ENCODE peak calls at places on chromosomes 16 and 17, in seven cellular contexts. One of them, this sample, is unnamed.
A peak's percentile ranks its signal among the peaks of the same experiment; 100 is the strongest.

GRCh38 chr16:56911771-56912541 is 20.0 kb upstream of the HERPUD1 start:
- DNase-seq in Calu3: no peak
- DNase-seq in foreskin fibroblast: peak; percentile 29
- DNase-seq in GM23338: no peak
- DNase-seq in mesothelial cell of epicardium: no peak
- DNase-seq in fibroblast of pulmonary artery: peak; percentile 84
- DNase-seq in tibial nerve: peak; percentile 36
- DNase-seq in this sample: no peak

GRCh38 chr17:32007463-32008298 is 498 bp downstream of the LRRC37B start:
- DNase-seq in Calu3: peak; percentile 17
- DNase-seq in foreskin fibroblast: peak; percentile 52
- DNase-seq in GM23338: peak; percentile 66
- DNase-seq in mesothelial cell of epicardium: peak; percentile 50
- DNase-seq in fibroblast of pulmonary artery: peak; percentile 25
- DNase-seq in tibial nerve: peak; percentile 19
- DNase-seq in this sample: no peak

GRCh38 chr16:81864646-81865382 is 85.7 kb downstream of the PLCG2 start:
- DNase-seq in Calu3: no peak
- DNase-seq in foreskin fibroblast: no peak
- DNase-seq in GM23338: peak; percentile 15
- DNase-seq in mesothelial cell of epicardium: no peak
- DNase-seq in fibroblast of pulmonary artery: no peak
- DNase-seq in tibial nerve: no peak
- DNase-seq in this sample: no peak

GRCh38 chr17:64496786-64497564 is at the start of gene POLG2:
- DNase-seq in Calu3: peak; percentile 90
- DNase-seq in foreskin fibroblast: peak; percentile 97
- DNase-seq in GM23338: peak; percentile 96
- DNase-seq in mesothelial cell of epicardium: peak; percentile 95
- DNase-seq in fibroblast of pulmonary artery: peak; percentile 94
- DNase-seq in tibial nerve: peak; percentile 86
- DNase-seq in this sample: peak; percentile 97

GRCh38 chr17:81420769-81421462 is 25.7 kb downstream of the BAHCC1 start:
- DNase-seq in Calu3: no peak
- DNase-seq in foreskin fibroblast: no peak
- DNase-seq in GM23338: no peak
- DNase-seq in mesothelial cell of epicardium: no peak
- DNase-seq in fibroblast of pulmonary artery: peak; percentile 48
- DNase-seq in tibial nerve: no peak
- DNase-seq in this sample: no peak

GRCh38 chr17:77445908-77446535 is 305.3 kb downstream of the SEC14L1 start:
- DNase-seq in Calu3: peak; percentile 66
- DNase-seq in foreskin fibroblast: peak; percentile 33
- DNase-seq in GM23338: no peak
- DNase-seq in mesothelial cell of epicardium: no peak
- DNase-seq in fibroblast of pulmonary artery: peak; percentile 71
- DNase-seq in tibial nerve: no peak
- DNase-seq in this sample: no peak

GRCh38 chr16:85291302-85292148 is 179.3 kb upstream of the CIBAR2 start:
- DNase-seq in Calu3: peak; percentile 30
- DNase-seq in foreskin fibroblast: no peak
- DNase-seq in GM23338: no peak
- DNase-seq in mesothelial cell of epicardium: no peak
- DNase-seq in fibroblast of pulmonary artery: no peak
- DNase-seq in tibial nerve: no peak
- DNase-seq in this sample: no peak

GRCh38 chr16:11914759-11915643 is 755 bp downstream of the GSPT1 start:
- DNase-seq in Calu3: peak; percentile 58
- DNase-seq in foreskin fibroblast: peak; percentile 60
- DNase-seq in GM23338: peak; percentile 63
- DNase-seq in mesothelial cell of epicardium: peak; percentile 56
- DNase-seq in fibroblast of pulmonary artery: peak; percentile 34
- DNase-seq in tibial nerve: no peak
- DNase-seq in this sample: no peak

GRCh38 chr16:12688972-12689850 is 114.5 kb downstream of the CPPED1 start:
- DNase-seq in Calu3: no peak
- DNase-seq in foreskin fibroblast: no peak
- DNase-seq in GM23338: no peak
- DNase-seq in mesothelial cell of epicardium: no peak
- DNase-seq in fibroblast of pulmonary artery: no peak
- DNase-seq in tibial nerve: no peak
- DNase-seq in this sample: no peak

GRCh38 chr17:76367647-76368046 is 13.9 kb upstream of the PRPSAP1 start:
- DNase-seq in Calu3: no peak
- DNase-seq in foreskin fibroblast: no peak
- DNase-seq in GM23338: no peak
- DNase-seq in mesothelial cell of epicardium: no peak
- DNase-seq in fibroblast of pulmonary artery: no peak
- DNase-seq in tibial nerve: no peak
- DNase-seq in this sample: no peak

GRCh38 chr16:89246903-89247733 is 29.6 kb downstream of the ZNF778 start:
- DNase-seq in Calu3: peak; percentile 83
- DNase-seq in foreskin fibroblast: peak; percentile 92
- DNase-seq in GM23338: peak; percentile 88
- DNase-seq in mesothelial cell of epicardium: peak; percentile 98
- DNase-seq in fibroblast of pulmonary artery: peak; percentile 88
- DNase-seq in tibial nerve: peak; percentile 87
- DNase-seq in this sample: no peak

GRCh38 chr17:56231693-56232092 is 78.4 kb downstream of the ANKFN1 start:
- DNase-seq in Calu3: no peak
- DNase-seq in foreskin fibroblast: peak; percentile 2
- DNase-seq in GM23338: peak; percentile 13
- DNase-seq in mesothelial cell of epicardium: no peak
- DNase-seq in fibroblast of pulmonary artery: no peak
- DNase-seq in tibial nerve: no peak
- DNase-seq in this sample: no peak

GRCh38 chr17:77884019-77884418 is 74.5 kb upstream of the TNRC6C start:
- DNase-seq in Calu3: no peak
- DNase-seq in foreskin fibroblast: no peak
- DNase-seq in GM23338: peak; percentile 78
- DNase-seq in mesothelial cell of epicardium: no peak
- DNase-seq in fibroblast of pulmonary artery: peak; percentile 23
- DNase-seq in tibial nerve: no peak
- DNase-seq in this sample: no peak

DNA sequence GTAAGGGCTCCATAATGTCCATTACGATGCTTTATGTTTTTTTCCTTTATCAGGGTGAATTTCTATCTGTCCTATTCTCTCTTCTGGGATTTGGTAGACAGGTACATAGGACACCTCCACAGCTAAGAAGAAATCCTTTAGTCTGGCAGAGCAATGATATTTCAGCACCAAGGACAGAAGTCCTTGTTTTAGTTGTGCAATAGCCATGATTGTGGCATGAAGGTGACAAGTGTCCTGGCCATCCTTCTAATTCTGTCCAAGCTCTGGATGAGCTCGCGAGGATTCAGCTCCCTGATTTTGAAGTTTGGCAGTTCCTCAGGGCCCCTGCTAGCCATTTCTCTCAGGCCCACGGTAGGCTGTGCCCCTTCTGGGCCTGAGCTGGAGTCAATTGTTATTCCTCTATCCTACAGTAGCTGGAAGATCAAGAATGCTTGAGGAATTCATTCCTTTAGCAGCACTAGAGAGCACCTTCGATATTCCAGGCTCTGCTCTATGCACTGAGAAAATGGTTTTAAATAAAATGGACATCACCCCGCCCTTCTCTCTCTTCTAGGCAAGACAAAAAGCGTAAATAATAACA is 320.8 kb downstream of the XYLT1 start:
- DNase-seq in Calu3: no peak
- DNase-seq in foreskin fibroblast: peak; percentile 10
- DNase-seq in GM23338: peak; percentile 52
- DNase-seq in mesothelial cell of epicardium: no peak
- DNase-seq in fibroblast of pulmonary artery: no peak
- DNase-seq in tibial nerve: no peak
- DNase-seq in this sample: no peak
- TF ChIP-seq CTCF in Calu3: no peak
- TF ChIP-seq CTCF in foreskin fibroblast: no peak
- TF ChIP-seq CTCF in GM23338: no peak
- TF ChIP-seq CTCF in mesothelial cell of epicardium: no peak
- TF ChIP-seq CTCF in fibroblast of pulmonary artery: no peak
- TF ChIP-seq CTCF in tibial nerve: no peak
- TF ChIP-seq CTCF in this sample: no peak

GRCh38 chr16:73326221-73326620 is 278.3 kb upstream of the ZFHX3 start:
- DNase-seq in Calu3: no peak
- DNase-seq in foreskin fibroblast: no peak
- DNase-seq in GM23338: no peak
- DNase-seq in mesothelial cell of epicardium: no peak
- DNase-seq in fibroblast of pulmonary artery: no peak
- DNase-seq in tibial nerve: no peak
- DNase-seq in this sample: no peak

GRCh38 chr16:73323880-73324279 is 276.0 kb upstream of the ZFHX3 start:
- DNase-seq in Calu3: no peak
- DNase-seq in foreskin fibroblast: no peak
- DNase-seq in GM23338: no peak
- DNase-seq in mesothelial cell of epicardium: no peak
- DNase-seq in fibroblast of pulmonary artery: no peak
- DNase-seq in tibial nerve: peak; percentile 14
- DNase-seq in this sample: no peak

GRCh38 chr16:73326770-73327470 is 279.0 kb upstream of the ZFHX3 start:
- DNase-seq in Calu3: no peak
- DNase-seq in foreskin fibroblast: no peak
- DNase-seq in GM23338: no peak
- DNase-seq in mesothelial cell of epicardium: no peak
- DNase-seq in fibroblast of pulmonary artery: peak; percentile 1
- DNase-seq in tibial nerve: no peak
- DNase-seq in this sample: no peak

GRCh38 chr16:73329363-73330306 is 281.7 kb upstream of the ZFHX3 start:
- DNase-seq in Calu3: peak; percentile 40
- DNase-seq in foreskin fibroblast: no peak
- DNase-seq in GM23338: peak; percentile 60
- DNase-seq in mesothelial cell of epicardium: no peak
- DNase-seq in fibroblast of pulmonary artery: no peak
- DNase-seq in tibial nerve: no peak
- DNase-seq in this sample: no peak
- TF ChIP-seq CTCF in Calu3: no peak
- TF ChIP-seq CTCF in foreskin fibroblast: no peak
- TF ChIP-seq CTCF in GM23338: peak; percentile 56
- TF ChIP-seq CTCF in mesothelial cell of epicardium: no peak
- TF ChIP-seq CTCF in fibroblast of pulmonary artery: no peak
- TF ChIP-seq CTCF in tibial nerve: no peak
- TF ChIP-seq CTCF in this sample: no peak

GRCh38 chr16:24837969-24838368 is 7.8 kb upstream of the SLC5A11 start:
- DNase-seq in Calu3: no peak
- DNase-seq in foreskin fibroblast: no peak
- DNase-seq in GM23338: no peak
- DNase-seq in mesothelial cell of epicardium: no peak
- DNase-seq in fibroblast of pulmonary artery: no peak
- DNase-seq in tibial nerve: no peak
- DNase-seq in this sample: no peak

GRCh38 chr16:24833352-24833751 is 12.4 kb upstream of the SLC5A11 start:
- DNase-seq in Calu3: no peak
- DNase-seq in foreskin fibroblast: no peak
- DNase-seq in GM23338: no peak
- DNase-seq in mesothelial cell of epicardium: no peak
- DNase-seq in fibroblast of pulmonary artery: no peak
- DNase-seq in tibial nerve: no peak
- DNase-seq in this sample: no peak

GRCh38 chr16:24838554-24839266 is 7.1 kb upstream of the SLC5A11 start:
- DNase-seq in Calu3: peak; percentile 46
- DNase-seq in foreskin fibroblast: peak; percentile 66
- DNase-seq in GM23338: no peak
- DNase-seq in mesothelial cell of epicardium: no peak
- DNase-seq in fibroblast of pulmonary artery: peak; percentile 83
- DNase-seq in tibial nerve: peak; percentile 39
- DNase-seq in this sample: no peak

GRCh38 chr16:24836836-24837235 is 8.9 kb upstream of the SLC5A11 start:
- DNase-seq in Calu3: no peak
- DNase-seq in foreskin fibroblast: no peak
- DNase-seq in GM23338: no peak
- DNase-seq in mesothelial cell of epicardium: no peak
- DNase-seq in fibroblast of pulmonary artery: no peak
- DNase-seq in tibial nerve: no peak
- DNase-seq in this sample: no peak

DNA sequence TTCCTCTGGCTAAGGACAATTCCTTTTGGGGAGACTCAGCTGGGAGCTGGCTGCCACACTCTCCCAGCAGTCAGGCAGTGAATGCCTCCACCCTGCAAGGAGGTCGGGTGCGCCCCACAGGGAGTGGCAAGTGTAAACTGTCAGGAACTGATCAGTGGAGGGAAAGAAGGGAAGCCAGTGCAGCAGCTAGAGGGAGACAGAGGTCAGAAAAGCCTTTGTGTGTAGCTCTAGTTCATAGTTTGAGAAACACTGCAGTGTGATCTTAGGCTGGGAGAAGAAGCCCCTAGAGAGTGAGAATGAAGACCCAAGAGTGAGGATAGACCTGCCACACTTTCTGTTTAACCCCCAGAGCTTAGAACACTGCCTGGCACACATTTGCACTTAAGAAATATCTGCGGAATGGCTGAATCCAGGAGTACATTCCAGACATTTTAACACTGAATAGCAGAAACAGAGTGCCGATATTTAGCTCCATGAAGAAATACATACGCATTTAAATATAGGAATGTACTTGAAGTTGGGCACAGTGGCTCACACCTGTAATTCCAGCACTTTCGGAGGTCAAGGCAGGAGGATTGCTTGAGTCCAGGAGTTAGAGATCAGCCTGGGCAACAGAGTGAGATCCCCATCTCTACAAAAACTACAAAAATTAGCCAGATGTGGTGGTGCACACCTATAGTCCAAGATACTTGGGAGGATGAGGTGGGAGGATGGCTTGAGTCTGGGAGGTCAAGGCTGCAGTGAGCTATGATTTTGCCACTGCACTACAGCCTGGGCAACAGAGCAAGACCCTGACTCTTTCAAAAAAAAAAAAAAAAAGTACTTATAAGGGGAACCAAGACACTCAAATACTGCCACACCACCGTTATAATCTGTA is 11.1 kb upstream of the SLC5A11 start:
- DNase-seq in Calu3: peak; percentile 67
- DNase-seq in foreskin fibroblast: peak; percentile 75
- DNase-seq in GM23338: peak; percentile 73
- DNase-seq in mesothelial cell of epicardium: no peak
- DNase-seq in fibroblast of pulmonary artery: peak; percentile 59
- DNase-seq in tibial nerve: no peak
- DNase-seq in this sample: no peak
- TF ChIP-seq CTCF in Calu3: peak; percentile 70
- TF ChIP-seq CTCF in foreskin fibroblast: peak; percentile 72
- TF ChIP-seq CTCF in GM23338: peak; percentile 85
- TF ChIP-seq CTCF in mesothelial cell of epicardium: no peak
- TF ChIP-seq CTCF in fibroblast of pulmonary artery: peak; percentile 89
- TF ChIP-seq CTCF in tibial nerve: peak; percentile 10
- TF ChIP-seq CTCF in this sample: peak; percentile 80

DNA sequence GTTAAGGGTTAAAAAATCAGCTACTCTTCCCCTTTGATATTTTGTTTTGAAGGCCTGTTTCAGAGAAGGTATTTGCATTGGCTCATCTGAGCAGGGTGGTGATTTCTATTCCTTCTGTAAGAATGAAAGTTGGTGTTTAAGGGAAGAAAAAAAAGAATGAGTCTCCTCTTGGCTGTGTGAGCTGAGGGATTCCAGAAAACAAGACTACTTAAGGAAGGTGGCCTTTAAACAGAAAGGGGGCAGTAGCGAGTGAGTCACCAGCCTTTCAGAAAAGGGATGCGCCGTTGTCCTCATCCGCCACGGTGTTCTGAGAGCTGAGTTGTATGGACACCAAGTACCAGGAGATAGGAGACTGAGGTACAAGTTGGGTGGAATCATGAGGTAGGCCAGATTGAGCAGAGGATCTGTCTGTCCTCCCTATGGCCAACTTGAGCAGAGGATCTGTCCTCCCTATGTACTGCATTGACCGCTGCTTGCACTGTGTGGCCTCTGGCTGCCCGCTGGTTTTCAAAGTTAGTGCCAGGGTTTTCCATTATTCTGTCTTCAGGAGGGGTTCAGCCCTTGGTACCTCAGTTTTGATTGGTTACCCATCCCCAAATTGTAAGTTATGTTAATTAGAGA is 8.2 kb downstream of the PRKCA start:
- DNase-seq in Calu3: no peak
- DNase-seq in foreskin fibroblast: no peak
- DNase-seq in GM23338: peak; percentile 79
- DNase-seq in mesothelial cell of epicardium: no peak
- DNase-seq in fibroblast of pulmonary artery: no peak
- DNase-seq in tibial nerve: no peak
- DNase-seq in this sample: no peak
- TF ChIP-seq CTCF in Calu3: no peak
- TF ChIP-seq CTCF in foreskin fibroblast: no peak
- TF ChIP-seq CTCF in GM23338: peak; percentile 76
- TF ChIP-seq CTCF in mesothelial cell of epicardium: no peak
- TF ChIP-seq CTCF in fibroblast of pulmonary artery: no peak
- TF ChIP-seq CTCF in tibial nerve: no peak
- TF ChIP-seq CTCF in this sample: peak; percentile 53